ENCODE peak calls at places on chromosomes 12 and 14, in five cellular contexts. W is fibroblast of lung, M is right atrium auricular region, A is epithelial cell of proximal tubule, O is HCT116. K is an unnamed sample.

GRCh38 chr12:106107566-106107965 is 31.2 kb downstream of the NUAK1 start:
- DNase-seq in A (no peak), M (no peak), W (no peak), O (no peak), K (no peak)

GRCh38 chr12:4610481-4610880 is 38.4 kb downstream of the AKAP3 start:
- DNase-seq in A (no peak), O (no peak), W (no peak), M (no peak), K (no peak)

GRCh38 chr12:48997719-48998496 is 1.3 kb downstream of the DDN start:
- DNase-seq in W (no peak), O (no peak), M (no peak), A (no peak), K (no peak)

GRCh38 chr12:53938276-53939140 is at the start of gene HOXC13:
- DNase-seq in A (peak; percentile 12), M (no peak), O (peak; percentile 95), W (peak; percentile 19), K (no peak)

GRCh38 chr14:101179691-101180211 is 276.2 kb upstream of the RTL1 start:
- DNase-seq in A (no peak), O (no peak), M (peak; percentile 36), W (no peak), K (no peak)

GRCh38 chr12:46535907-46536306 is 163.3 kb upstream of the SLC38A2 start:
- DNase-seq in A (no peak), W (no peak), O (no peak), M (no peak), K (no peak)

GRCh38 chr12:68374315-68374982 is 42.3 kb upstream of the MDM1 start:
- DNase-seq in M (no peak), A (no peak), O (no peak), W (no peak), K (no peak)

GRCh38 chr12:131097247-131098177 is 143.8 kb downstream of the ADGRD1 start:
- DNase-seq in M (no peak), W (no peak), A (no peak), O (no peak), K (peak; percentile 38)

DNA sequence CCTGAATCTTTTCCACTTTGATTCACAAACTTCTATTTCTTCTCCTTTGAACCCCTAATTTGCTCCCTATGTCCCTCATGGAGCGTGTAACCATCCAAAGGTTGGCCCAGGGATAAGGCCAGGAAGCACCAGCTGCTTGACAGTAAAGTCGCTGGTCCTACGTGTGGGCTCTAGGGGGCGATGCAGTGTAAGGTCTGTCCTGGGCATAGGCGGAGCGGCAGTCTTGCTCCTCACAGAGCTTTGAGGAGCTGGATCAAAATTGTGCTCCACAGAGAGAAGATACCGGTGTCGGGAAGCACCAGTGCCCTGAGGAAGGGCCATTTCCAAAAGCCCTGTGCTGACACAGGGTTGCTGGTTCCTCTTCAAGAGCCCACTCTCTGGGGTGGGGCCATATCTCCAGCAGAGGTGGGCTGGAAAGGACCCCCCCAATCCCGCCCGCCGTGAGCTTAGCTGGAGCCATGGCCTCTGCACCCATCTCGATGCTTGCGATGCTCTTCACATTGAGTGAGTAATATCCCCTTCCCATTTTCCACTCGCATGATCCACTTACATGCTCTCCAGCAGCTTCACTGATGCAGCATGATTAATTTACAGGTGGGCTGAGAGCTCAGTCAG is 49.9 kb upstream of the OR4E1 start:
- DNase-seq in A (no peak), O (peak; percentile 32), W (no peak), M (no peak), K (no peak)
- TF ChIP-seq CTCF in A (peak; percentile 44), O (peak; percentile 86), W (no peak), M (no peak), K (no peak)

GRCh38 chr12:123998344-123998941 is 25.4 kb downstream of the ZNF664 start:
- DNase-seq in M (no peak), A (no peak), W (peak; percentile 72), O (no peak), K (no peak)

GRCh38 chr12:123997033-123997822 is 24.2 kb downstream of the ZNF664 start:
- DNase-seq in O (no peak), W (no peak), M (no peak), A (no peak), K (no peak)

GRCh38 chr12:123997908-123998307 is 24.9 kb downstream of the ZNF664 start:
- DNase-seq in M (no peak), W (no peak), A (no peak), O (no peak), K (no peak)

GRCh38 chr12:123995023-123995422 is 22.0 kb downstream of the ZNF664 start:
- DNase-seq in W (peak; percentile 68), M (no peak), O (no peak), A (no peak), K (no peak)

GRCh38 chr12:123996581-123996980 is 23.6 kb downstream of the ZNF664 start:
- DNase-seq in O (no peak), M (no peak), A (no peak), W (no peak), K (no peak)
- TF ChIP-seq CTCF in O (no peak), M (no peak), A (no peak), W (no peak), K (no peak)

GRCh38 chr12:111327474-111327873 is 41.4 kb downstream of the PHETA1 start:
- DNase-seq in W (no peak), O (no peak), A (no peak), M (no peak), K (no peak)
- TF ChIP-seq CTCF in W (no peak), O (peak; percentile 52), A (no peak), M (no peak), K (no peak)

GRCh38 chr14:20997564-20997963 is 1.5 kb upstream of the SLC39A2 start:
- DNase-seq in A (no peak), W (no peak), M (no peak), O (no peak), K (no peak)
- TF ChIP-seq CTCF in A (no peak), W (no peak), M (no peak), O (no peak), K (no peak)

GRCh38 chr12:34186492-34186891 is 164.2 kb downstream of the ALG10 start:
- DNase-seq in O (no peak), A (no peak), M (no peak), W (no peak), K (no peak)
- TF ChIP-seq CTCF in O (peak; percentile 4), A (peak; percentile 4), M (no peak), W (no peak), K (no peak)

GRCh38 chr14:53409289-53409688 is 256.2 kb upstream of the DDHD1 start:
- DNase-seq in A (no peak), M (no peak), O (no peak), W (no peak), K (no peak)

GRCh38 chr14:53408175-53408879 is 255.2 kb upstream of the DDHD1 start:
- DNase-seq in A (no peak), M (no peak), O (no peak), W (no peak), K (no peak)

GRCh38 chr14:53409974-53410373 is 256.9 kb upstream of the DDHD1 start:
- DNase-seq in M (no peak), W (no peak), A (no peak), O (no peak), K (no peak)

GRCh38 chr14:53411110-53411509 is 258.0 kb upstream of the DDHD1 start:
- DNase-seq in A (no peak), M (no peak), W (peak; percentile 90), O (no peak), K (no peak)

GRCh38 chr14:53412819-53413664 is 259.9 kb upstream of the DDHD1 start:
- DNase-seq in A (no peak), O (no peak), M (no peak), W (no peak), K (no peak)
- TF ChIP-seq CTCF in A (peak; percentile 68), O (peak; percentile 63), M (no peak), W (peak; percentile 37), K (no peak)

DNA sequence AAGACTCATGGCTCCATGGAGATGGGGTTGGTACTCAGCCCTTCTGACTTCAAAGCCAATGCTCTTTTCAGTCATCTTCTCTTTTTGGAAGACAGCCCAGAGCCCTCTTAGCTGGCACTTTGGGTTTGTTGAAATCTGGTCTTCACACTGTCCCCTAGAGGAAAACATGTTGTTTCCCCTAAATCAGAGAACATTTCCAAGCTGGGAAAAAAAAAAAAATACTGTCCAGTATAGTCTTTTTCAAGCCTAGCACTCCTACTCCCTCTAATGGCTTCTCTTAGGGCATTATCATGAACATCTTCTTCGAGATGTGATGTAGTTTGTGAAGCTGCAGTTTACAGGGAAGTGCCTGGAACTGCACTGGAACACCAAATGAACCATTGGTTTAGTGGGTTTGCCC is 3.0 kb upstream of the ZC3H14 start:
- DNase-seq in M (no peak), A (no peak), W (peak; percentile 74), O (no peak), K (no peak)
- TF ChIP-seq CTCF in M (no peak), A (peak; percentile 62), W (peak; percentile 68), O (peak; percentile 33), K (no peak)

DNA sequence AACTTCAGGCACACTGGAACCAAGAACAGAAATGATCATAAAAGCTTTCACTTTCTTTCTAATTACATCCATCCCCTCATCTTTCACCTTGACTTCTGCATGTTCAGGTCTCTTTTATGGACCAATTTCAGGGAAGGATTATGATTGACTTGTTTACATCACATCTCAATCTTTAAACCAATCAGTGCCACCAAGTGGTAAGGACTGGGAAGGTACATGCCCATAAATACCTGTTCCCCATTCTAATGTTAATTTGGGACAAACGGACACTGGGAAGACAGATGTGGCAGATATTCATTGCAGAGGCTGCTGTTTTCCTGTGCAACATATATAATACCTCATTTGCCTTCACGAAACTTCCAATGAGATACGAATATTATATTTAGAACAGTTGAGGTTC is 978.1 kb downstream of the GALC start:
- DNase-seq in W (no peak), O (no peak), A (no peak), M (no peak), K (no peak)
- TF ChIP-seq CTCF in W (no peak), O (no peak), A (peak; percentile 43), M (no peak), K (no peak)

GRCh38 chr12:111488271-111488670 is 82.5 kb downstream of the SH2B3 start:
- DNase-seq in A (peak; percentile 7), M (no peak), W (peak; percentile 28), O (no peak), K (no peak)

GRCh38 chr12:111482464-111482863 is 76.7 kb downstream of the SH2B3 start:
- DNase-seq in W (no peak), M (no peak), O (no peak), A (no peak), K (no peak)
- TF ChIP-seq CTCF in W (no peak), M (no peak), O (peak; percentile 10), A (peak; percentile 43), K (peak; percentile 31)

GRCh38 chr12:26091837-26092236 is 33.0 kb downstream of the BHLHE41 start:
- DNase-seq in O (no peak), W (peak; percentile 27), M (no peak), A (no peak), K (no peak)
- TF ChIP-seq CTCF in O (peak; percentile 22), W (peak; percentile 27), M (no peak), A (peak; percentile 25), K (no peak)

K was measured in CD14-positive monocyte.